ENCODE peak calls at places on chromosomes 6 and 20, in eight cellular contexts. J is psoas muscle; H is right cardiac atrium; N is tibial artery; U is body of pancreas; S is CD4-positive, CD25-positive, alpha-beta regulatory T cell; A is HCT116; V is pancreas. C is an unnamed sample. For H3K4me1 and H3K27me3, the result is how much of the 10 kb centered on the place peaks cover.

GRCh38 chr20:63699466-63700198 is 3.2 kb downstream of the TNFRSF6B start:
- DNase-seq in J (peak), H (peak), N (peak), U (peak), S (no peak), A (no peak), V (no peak), C (no peak)

GRCh38 chr6:35096129-35096852 is 44.8 kb downstream of the TCP11 start:
- DNase-seq in J (no peak), H (no peak), N (no peak), U (no peak), S (no peak), A (peak), V (no peak), C (no peak)

GRCh38 chr6:30837432-30837831 is 46.9 kb upstream of the DDR1 start:
- DNase-seq in J (no peak), H (no peak), N (no peak), U (no peak), S (no peak), A (no peak), V (no peak), C (no peak)

GRCh38 chr6:93416575-93417420 is 2.6 kb downstream of the EPHA7 start:
- DNase-seq in J (peak), H (peak), N (peak), U (peak), S (no peak), A (no peak), V (peak), C (no peak)

GRCh38 chr20:24995741-24996448 is 3.3 kb upstream of the APMAP start:
- DNase-seq in J (no peak), H (no peak), N (peak), U (no peak), S (no peak), A (no peak), V (no peak), C (no peak)

GRCh38 chr20:63778034-63778752 is 38.6 kb downstream of the SLC2A4RG start:
- DNase-seq in J (no peak), H (peak), N (no peak), U (no peak), S (no peak), A (peak), V (no peak), C (no peak)

GRCh38 chr20:59805266-59805665 is 128.2 kb downstream of the SYCP2 start:
- DNase-seq in J (no peak), H (no peak), N (no peak), U (no peak), S (no peak), A (no peak), V (no peak), C (no peak)

GRCh38 chr6:12324096-12324495 is 33.9 kb downstream of the EDN1 start:
- DNase-seq in J (no peak), H (no peak), N (no peak), U (peak), S (no peak), A (peak), V (no peak), C (no peak)

GRCh38 chr20:63052571-63053429 is 46.0 kb upstream of the BHLHE23 start:
- DNase-seq in J (no peak), H (peak), N (peak), U (no peak), S (no peak), A (no peak), V (peak), C (no peak)

GRCh38 chr6:122530440-122531046 is 58.9 kb upstream of the SERINC1 start:
- DNase-seq in J (no peak), H (no peak), N (no peak), U (peak), S (peak), A (peak), V (no peak), C (no peak)

GRCh38 chr6:37005061-37005810 is at the start of gene FGD2:
- DNase-seq in J (no peak), H (no peak), N (no peak), U (no peak), S (no peak), A (no peak), V (no peak), C (no peak)

GRCh38 chr6:158861686-158862381 is 42.7 kb upstream of the EZR start:
- DNase-seq in J (no peak), H (no peak), N (no peak), U (peak), S (no peak), A (no peak), V (no peak), C (no peak)

GRCh38 chr6:126904176-126904575 is 214.3 kb upstream of the RSPO3 start:
- DNase-seq in J (no peak), H (no peak), N (no peak), U (no peak), S (no peak), A (no peak), V (no peak), C (no peak)

GRCh38 chr6:140440223-140440810 is 1065.9 kb upstream of the CITED2 start:
- DNase-seq in J (no peak), H (no peak), N (no peak), U (no peak), S (no peak), A (no peak), V (no peak), C (no peak)

GRCh38 chr20:57695012-57695411 is 14.8 kb downstream of the PMEPA1 start:
- DNase-seq in J (no peak), H (no peak), N (no peak), U (peak), S (no peak), A (peak), V (no peak), C (no peak)

GRCh38 chr20:38751360-38751976 is 3.2 kb downstream of the ACTR5 start:
- DNase-seq in J (no peak), H (no peak), N (no peak), U (no peak), S (peak), A (peak), V (no peak), C (no peak)

GRCh38 chr20:22810626-22811559 is 224.2 kb upstream of the SSTR4 start:
- DNase-seq in J (no peak), H (no peak), N (no peak), U (no peak), S (no peak), A (no peak), V (no peak), C (no peak)

GRCh38 chr20:54122189-54122588 is 51.6 kb downstream of the CYP24A1 start:
- DNase-seq in J (no peak), H (no peak), N (no peak), U (no peak), S (no peak), A (no peak), V (no peak), C (no peak)

GRCh38 chr6:8195714-8196104 is 93.4 kb upstream of the EEF1E1 start:
- DNase-seq in J (no peak), H (no peak), N (no peak), U (no peak), S (no peak), A (no peak), V (no peak), C (no peak)

GRCh38 chr20:51357543-51357942 is 185.0 kb downstream of the NFATC2 start:
- DNase-seq in J (no peak), H (no peak), N (no peak), U (no peak), S (no peak), A (no peak), V (no peak), C (no peak)

GRCh38 chr6:16318538-16318937 is 80.2 kb downstream of the GMPR start:
- DNase-seq in J (peak), H (no peak), N (peak), U (no peak), S (no peak), A (no peak), V (no peak), C (peak)

GRCh38 chr6:2480267-2480966 is 235.0 kb upstream of the GMDS start:
- DNase-seq in J (no peak), H (peak), N (no peak), U (no peak), S (no peak), A (no peak), V (no peak), C (no peak)

GRCh38 chr20:24781061-24781980 is 167.7 kb upstream of the CST7 start:
- DNase-seq in J (no peak), H (peak), N (peak), U (no peak), S (peak), A (no peak), V (peak), C (no peak)

GRCh38 chr6:144953552-144954240 is 668.6 kb downstream of the UTRN start:
- DNase-seq in J (no peak), H (no peak), N (no peak), U (no peak), S (no peak), A (peak), V (no peak), C (no peak)

GRCh38 chr6:26152226-26153101 is 65.2 kb downstream of the HFE start:
- DNase-seq in J (no peak), H (no peak), N (no peak), U (no peak), S (no peak), A (no peak), V (no peak), C (no peak)

GRCh38 chr6:39599341-39599740 is 125.9 kb downstream of the KIF6 start:
- DNase-seq in J (no peak), H (no peak), N (no peak), U (no peak), S (no peak), A (no peak), V (no peak), C (no peak)

GRCh38 chr6:70668499-70668812 is 773 bp downstream of the SMAP1 start:
- DNase-seq in J (no peak), H (no peak), N (no peak), U (peak), S (peak), A (peak), V (no peak), C (no peak)

GRCh38 chr6:1761472-1761871 is 151.8 kb downstream of the FOXC1 start:
- DNase-seq in J (no peak), H (no peak), N (no peak), U (no peak), S (no peak), A (no peak), V (no peak), C (no peak)

GRCh38 chr20:32969356-32970114 is 34.7 kb downstream of the SUN5 start:
- DNase-seq in J (no peak), H (no peak), N (peak), U (no peak), S (no peak), A (no peak), V (no peak), C (no peak)

GRCh38 chr20:32970973-32971300 is 33.3 kb downstream of the SUN5 start:
- DNase-seq in J (no peak), H (no peak), N (peak), U (no peak), S (no peak), A (no peak), V (no peak), C (no peak)

GRCh38 chr20:32966881-32967781 is 37.1 kb downstream of the SUN5 start:
- DNase-seq in J (no peak), H (no peak), N (peak), U (no peak), S (peak), A (no peak), V (no peak), C (peak)

GRCh38 chr20:32970115-32970972 is 33.9 kb downstream of the SUN5 start:
- DNase-seq in J (no peak), H (no peak), N (peak), U (no peak), S (no peak), A (no peak), V (no peak), C (no peak)

DNA sequence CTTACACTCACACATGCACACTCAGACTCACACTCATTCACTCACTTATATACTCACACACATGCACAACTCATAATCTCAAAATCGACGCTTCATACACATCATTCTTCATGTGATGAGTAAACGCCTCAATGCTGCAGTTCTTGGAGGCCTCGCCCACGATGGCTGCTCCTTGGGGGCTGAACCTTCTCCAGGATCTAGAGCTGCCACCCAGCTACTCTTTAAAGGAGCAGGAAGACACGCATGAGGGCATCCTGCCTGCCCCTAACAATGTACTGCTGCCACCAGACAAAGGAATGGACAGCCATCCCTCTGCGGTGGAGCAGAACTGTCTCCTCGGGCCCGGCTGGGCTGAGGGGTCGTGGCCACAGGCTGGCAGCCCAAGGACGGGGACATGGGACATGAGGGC is 35.4 kb downstream of the SUN5 start:
- DNase-seq in J (no peak), H (no peak), N (peak), U (no peak), S (peak), A (no peak), V (no peak), C (no peak)
- H3K27ac ChIP-seq in J (no peak), H (no peak), N (no peak), U (no peak), S (peak), A (no peak), V (no peak), C (peak)

GRCh38 chr20:2760381-2761305 is 39.8 kb downstream of the CPXM1 start:
- DNase-seq in J (no peak), H (no peak), N (no peak), U (no peak), S (no peak), A (no peak), V (no peak), C (no peak)
- H3K4me1 ChIP-seq in J (under half), H (under half), N (under half), U (under half), S (under half), A (under half), V (under half), C (under half)

DNA sequence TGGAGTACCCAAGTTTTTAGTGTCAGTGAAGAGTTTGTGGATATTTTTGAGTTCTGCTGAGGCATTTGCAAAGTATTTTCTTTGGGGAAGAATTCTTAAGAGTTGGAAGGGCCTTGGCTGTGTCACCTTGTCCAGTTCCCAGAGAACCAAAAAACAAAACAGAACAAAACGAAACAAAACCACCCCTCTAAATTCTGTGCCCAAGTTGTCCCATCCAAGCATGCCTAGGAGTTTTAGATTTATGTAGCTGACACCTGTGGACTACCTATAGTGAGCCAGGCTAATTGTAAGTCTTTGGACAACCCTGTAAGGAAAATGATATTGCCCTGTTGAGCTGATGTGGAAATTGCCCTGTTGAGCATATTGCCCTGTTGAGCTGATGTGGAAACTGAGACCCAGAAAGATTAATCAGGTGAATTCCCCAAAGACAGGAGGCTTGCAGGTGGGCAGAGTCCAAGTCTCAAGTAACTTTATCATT is 1.0 kb upstream of the ECI2 start:
- DNase-seq in J (no peak), H (no peak), N (no peak), U (no peak), S (no peak), A (no peak), V (no peak), C (no peak)
- H3K27me3 ChIP-seq in J (under half), H (under half), N (under half), U (under half), S (under half), A (under half), V (under half), C (under half)

GRCh38 chr6:53692172-53692571 is 26.6 kb upstream of the KLHL31 start:
- DNase-seq in J (no peak), H (no peak), N (no peak), U (no peak), S (no peak), A (no peak), V (no peak), C (no peak)

GRCh38 chr6:53696351-53696750 is 30.8 kb upstream of the KLHL31 start:
- DNase-seq in J (no peak), H (no peak), N (no peak), U (no peak), S (no peak), A (no peak), V (no peak), C (no peak)

GRCh38 chr6:53691667-53692133 is 26.1 kb upstream of the KLHL31 start:
- DNase-seq in J (no peak), H (no peak), N (no peak), U (no peak), S (no peak), A (no peak), V (no peak), C (no peak)

GRCh38 chr6:53691252-53691651 is 25.7 kb upstream of the KLHL31 start:
- DNase-seq in J (no peak), H (no peak), N (no peak), U (no peak), S (no peak), A (no peak), V (no peak), C (no peak)

DNA sequence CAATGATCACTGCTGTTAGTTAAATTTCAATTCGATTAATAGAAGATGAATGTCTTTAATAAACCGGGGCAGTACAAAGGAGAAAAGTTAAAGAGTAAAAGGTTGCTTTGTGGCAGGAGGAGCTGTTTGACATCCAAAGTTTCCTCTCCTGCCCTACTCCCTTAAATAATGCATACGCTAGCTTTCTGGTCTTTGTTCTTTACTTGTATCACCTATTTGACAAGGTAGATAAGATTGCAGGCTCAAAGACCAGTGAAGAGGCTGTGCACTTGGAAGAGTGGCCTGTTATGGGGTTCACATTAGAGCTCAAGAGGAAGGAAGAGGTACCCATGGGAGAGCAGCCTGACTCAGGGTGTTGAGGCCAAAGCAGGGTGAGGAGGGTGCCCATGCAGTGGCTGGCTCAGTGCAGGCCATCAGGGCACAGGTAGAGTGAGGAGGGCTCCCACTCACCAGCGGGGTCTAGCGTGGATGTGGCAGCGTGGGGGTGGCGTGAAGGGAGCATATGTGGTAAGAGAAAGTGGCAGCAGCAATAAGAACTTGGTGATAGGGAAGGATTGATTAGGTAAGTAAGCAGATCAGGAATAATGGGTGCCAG is 29.3 kb upstream of the KLHL31 start:
- DNase-seq in J (no peak), H (no peak), N (no peak), U (no peak), S (no peak), A (no peak), V (no peak), C (no peak)
- H3K27ac ChIP-seq in J (no peak), H (no peak), N (no peak), U (no peak), S (no peak), A (no peak), V (no peak), C (no peak)

DNA sequence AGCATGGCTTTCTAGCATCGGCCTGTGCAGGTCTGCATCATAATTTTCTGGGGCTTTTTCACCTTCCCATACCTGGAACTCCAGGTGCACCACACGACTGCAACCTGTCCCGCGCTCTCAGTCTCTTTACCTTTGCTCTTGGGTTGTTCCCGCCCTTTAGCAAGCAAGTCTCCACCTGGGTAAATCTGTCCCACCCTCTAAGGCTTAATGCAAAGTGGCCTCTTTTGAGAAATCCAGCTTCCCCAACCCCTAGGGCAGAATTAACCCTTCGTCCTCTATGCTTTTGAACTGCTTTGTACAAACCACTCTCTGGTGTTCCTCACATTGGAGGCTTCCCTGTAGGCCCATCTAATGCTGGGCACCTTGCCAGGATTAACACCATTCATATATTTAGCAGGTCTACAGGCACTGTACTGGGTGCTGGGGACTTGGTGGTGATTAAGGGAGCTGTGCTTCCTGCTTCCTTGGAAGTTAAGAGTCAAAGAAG is 2.8 kb downstream of the ITPR3 start:
- DNase-seq in J (no peak), H (no peak), N (no peak), U (no peak), S (no peak), A (no peak), V (no peak), C (no peak)
- H3K4me1 ChIP-seq in J (under half), H (under half), N (under half), U (under half), S (under half), A (half or more), V (under half), C (under half)

C was measured in effector memory CD4-positive, alpha-beta T cell.